ENCODE peak calls at places on chromosome 20, in nine cellular contexts. A is HAP-1; Q is activated T-helper 1 cell treated with anti-CD3 and anti-CD28 coated beads, Interleukin-2, amount 50 U/mL, for 16 hours; L is stimulated activated CD4-positive, alpha-beta T cell treated with anti-CD3 and anti-CD28 coated beads, TNF-alpha, amount 100 ng/mL, for 48 hours; M is fibroblast of lung; W is fibroblast of the aortic adventitia; V is HT1080; G is psoas muscle; R is anterior cingulate cortex. P is an unnamed sample.

GRCh38 chr20:63562461-63563185 is 8.7 kb downstream of the FNDC11 start:
- DNase-seq in V (no peak), M (no peak), R (no peak), G (no peak), W (no peak), Q (no peak), A (no peak), L (no peak), P (no peak)

GRCh38 chr20:10770753-10771152 is 97.0 kb upstream of the JAG1 start:
- DNase-seq in W (no peak), V (no peak), R (no peak), G (no peak), A (no peak), L (no peak), Q (no peak), M (no peak), P (no peak)

GRCh38 chr20:14383326-14383725 is 45.9 kb upstream of the FLRT3 start:
- DNase-seq in L (no peak), A (no peak), M (no peak), R (no peak), W (no peak), V (no peak), G (no peak), Q (no peak), P (no peak)

GRCh38 chr20:20743511-20744169 is 31.2 kb upstream of the RALGAPA2 start:
- DNase-seq in Q (no peak), G (peak; percentile 78), W (peak; percentile 24), V (no peak), M (peak; percentile 5), R (peak; percentile 52), A (peak; percentile 24), L (no peak), P (peak; percentile 76)

GRCh38 chr20:695165-695866 is 19.7 kb upstream of the SCRT2 start:
- DNase-seq in L (no peak), V (no peak), Q (no peak), W (no peak), A (no peak), M (no peak), G (no peak), R (no peak), P (no peak)

GRCh38 chr20:51802170-51802745 is at the start of gene SALL4:
- DNase-seq in A (no peak), L (no peak), Q (no peak), G (no peak), R (no peak), W (peak; percentile 8), M (peak; percentile 23), V (no peak), P (no peak)

GRCh38 chr20:1112908-1113307 is 5.5 kb upstream of the PSMF1 start:
- DNase-seq in V (no peak), W (no peak), Q (no peak), A (no peak), L (no peak), R (no peak), G (no peak), M (no peak), P (no peak)

GRCh38 chr20:31551581-31552081 is 37.4 kb downstream of the HM13 start:
- DNase-seq in Q (no peak), L (no peak), G (no peak), W (no peak), V (no peak), R (no peak), M (peak; percentile 69), A (no peak), P (no peak)

GRCh38 chr20:38049800-38050199 is 16.3 kb downstream of the RPRD1B start:
- DNase-seq in A (no peak), V (peak; percentile 88), M (peak; percentile 91), R (no peak), G (no peak), L (no peak), Q (no peak), W (peak; percentile 51), P (no peak)

GRCh38 chr20:34559311-34560140 is 1.0 kb downstream of the MAP1LC3A start:
- DNase-seq in R (peak; percentile 27), V (no peak), G (peak; percentile 37), A (no peak), L (no peak), W (no peak), Q (no peak), M (no peak), P (peak; percentile 43)

GRCh38 chr20:57900226-57900905 is 190.6 kb upstream of the PMEPA1 start:
- DNase-seq in M (no peak), A (no peak), R (no peak), L (no peak), Q (no peak), G (no peak), V (no peak), W (no peak), P (no peak)

GRCh38 chr20:64188682-64189529 is 24.7 kb downstream of the MYT1 start:
- DNase-seq in A (peak; percentile 90), M (peak; percentile 43), W (peak; percentile 25), L (no peak), V (peak; percentile 79), G (no peak), Q (no peak), R (no peak), P (peak; percentile 29)

GRCh38 chr20:40860487-40860902 is 168.1 kb upstream of the TOP1 start:
- DNase-seq in L (no peak), V (peak; percentile 67), G (no peak), R (no peak), A (no peak), M (peak; percentile 86), Q (no peak), W (peak; percentile 82), P (no peak)

GRCh38 chr20:50335105-50335504 is 144.5 kb downstream of the CEBPB start:
- DNase-seq in G (no peak), A (peak; percentile 32), R (no peak), V (peak; percentile 65), W (no peak), L (no peak), M (peak; percentile 54), Q (no peak), P (no peak)

GRCh38 chr20:15700147-15700765 is 873.0 kb downstream of the KIF16B start:
- DNase-seq in V (no peak), G (no peak), W (no peak), A (no peak), M (no peak), Q (no peak), R (no peak), L (no peak), P (no peak)

GRCh38 chr20:16615199-16615598 is 42.0 kb upstream of the KIF16B start:
- DNase-seq in V (peak; percentile 67), W (peak; percentile 95), R (no peak), A (no peak), M (peak; percentile 60), L (no peak), Q (no peak), G (no peak), P (no peak)

GRCh38 chr20:19070681-19071441 is 141.6 kb upstream of the SLC24A3 start:
- DNase-seq in L (no peak), M (no peak), R (no peak), G (no peak), V (no peak), Q (no peak), A (no peak), W (no peak), P (no peak)

GRCh38 chr20:50642288-50642803 is 49.0 kb downstream of the RIPOR3 start:
- DNase-seq in V (no peak), M (no peak), A (peak; percentile 83), G (no peak), R (no peak), Q (no peak), W (peak; percentile 37), L (no peak), P (no peak)

GRCh38 chr20:24862606-24863005 is 86.5 kb upstream of the CST7 start:
- DNase-seq in Q (no peak), R (no peak), M (no peak), A (no peak), G (no peak), L (no peak), V (no peak), W (no peak), P (no peak)

GRCh38 chr20:10075606-10076005 is 40.8 kb downstream of the ANKEF1 start:
- DNase-seq in Q (no peak), M (no peak), W (no peak), L (no peak), V (no peak), A (no peak), R (no peak), G (no peak), P (no peak)

GRCh38 chr20:18443841-18444240 is 23.0 kb downstream of the DZANK1 start:
- DNase-seq in W (peak; percentile 33), A (no peak), L (no peak), G (no peak), Q (no peak), R (no peak), V (no peak), M (peak; percentile 35), P (no peak)

GRCh38 chr20:32406701-32407100 is 48.6 kb downstream of the ASXL1 start:
- DNase-seq in M (no peak), A (no peak), Q (no peak), V (no peak), W (no peak), R (no peak), L (no peak), G (no peak), P (no peak)

GRCh38 chr20:22455259-22455658 is 129.1 kb downstream of the FOXA2 start:
- DNase-seq in L (no peak), W (no peak), G (no peak), R (no peak), V (no peak), Q (no peak), M (no peak), A (no peak), P (no peak)

GRCh38 chr20:62752671-62753501 is 43.4 kb upstream of the MRGBP start:
- DNase-seq in W (no peak), A (no peak), Q (no peak), G (peak; percentile 9), V (no peak), L (no peak), R (no peak), M (peak; percentile 8), P (no peak)

GRCh38 chr20:4811661-4812181 is 90.0 kb downstream of the PRND start:
- DNase-seq in L (no peak), A (no peak), R (no peak), W (no peak), Q (no peak), M (no peak), V (peak; percentile 41), G (peak; percentile 64), P (peak; percentile 60)

GRCh38 chr20:51610111-51610510 is 67.6 kb upstream of the NFATC2 start:
- DNase-seq in L (no peak), G (no peak), W (no peak), M (no peak), Q (no peak), V (no peak), R (no peak), A (no peak), P (no peak)

GRCh38 chr20:21453676-21454075 is 56.4 kb upstream of the NKX2-4 start:
- DNase-seq in R (no peak), G (no peak), W (no peak), V (no peak), Q (no peak), L (no peak), M (no peak), A (peak; percentile 9), P (no peak)

GRCh38 chr20:53738945-53739798 is 145.5 kb upstream of the ZNF217 start:
- DNase-seq in W (no peak), M (peak; percentile 67), R (no peak), V (no peak), L (no peak), Q (no peak), A (no peak), G (no peak), P (no peak)

P was measured in globus pallidus.